ENCODE peak calls at places on chromosomes 11 and 22, in ten cellular contexts. One of them, this sample, is unnamed. For H3K4me1, the result is how much of the 10 kb centered on the place peaks cover.

GRCh38 chr22:33324228-33324627 is 266.0 kb upstream of the SYN3 start:
- DNase-seq in HepG2: no peak
- DNase-seq in sigmoid colon: no peak
- DNase-seq in transverse colon: no peak
- DNase-seq in K562: no peak
- DNase-seq in stomach: no peak
- DNase-seq in upper lobe of left lung: no peak
- DNase-seq in SK-N-SH: no peak
- DNase-seq in suprapubic skin: no peak
- DNase-seq in H1: no peak
- DNase-seq in this sample: no peak

GRCh38 chr11:7974668-7975067 is 9.4 kb upstream of the NLRP10 start:
- DNase-seq in HepG2: no peak
- DNase-seq in sigmoid colon: no peak
- DNase-seq in transverse colon: no peak
- DNase-seq in K562: no peak
- DNase-seq in stomach: no peak
- DNase-seq in upper lobe of left lung: no peak
- DNase-seq in SK-N-SH: no peak
- DNase-seq in suprapubic skin: no peak
- DNase-seq in H1: no peak
- DNase-seq in this sample: no peak

GRCh38 chr22:38900677-38901076 is 28.7 kb upstream of the CBX6 start:
- DNase-seq in HepG2: no peak
- DNase-seq in sigmoid colon: no peak
- DNase-seq in transverse colon: no peak
- DNase-seq in K562: no peak
- DNase-seq in stomach: no peak
- DNase-seq in upper lobe of left lung: no peak
- DNase-seq in SK-N-SH: no peak
- DNase-seq in suprapubic skin: no peak
- DNase-seq in H1: no peak
- DNase-seq in this sample: no peak

GRCh38 chr22:45007946-45008852 is 1.6 kb downstream of the PHF21B start:
- DNase-seq in HepG2: no peak
- DNase-seq in sigmoid colon: no peak
- DNase-seq in transverse colon: no peak
- DNase-seq in K562: peak
- DNase-seq in stomach: no peak
- DNase-seq in upper lobe of left lung: no peak
- DNase-seq in SK-N-SH: peak
- DNase-seq in suprapubic skin: no peak
- DNase-seq in H1: peak
- DNase-seq in this sample: no peak

GRCh38 chr11:115185507-115185906 is 318.7 kb downstream of the CADM1 start:
- DNase-seq in HepG2: no peak
- DNase-seq in sigmoid colon: no peak
- DNase-seq in transverse colon: no peak
- DNase-seq in K562: no peak
- DNase-seq in stomach: no peak
- DNase-seq in upper lobe of left lung: no peak
- DNase-seq in SK-N-SH: no peak
- DNase-seq in suprapubic skin: no peak
- DNase-seq in H1: no peak
- DNase-seq in this sample: no peak

GRCh38 chr11:79427126-79427525 is 13.7 kb downstream of the TENM4 start:
- DNase-seq in HepG2: no peak
- DNase-seq in sigmoid colon: no peak
- DNase-seq in transverse colon: no peak
- DNase-seq in K562: no peak
- DNase-seq in stomach: no peak
- DNase-seq in upper lobe of left lung: no peak
- DNase-seq in SK-N-SH: no peak
- DNase-seq in suprapubic skin: no peak
- DNase-seq in H1: no peak
- DNase-seq in this sample: no peak

GRCh38 chr11:86182976-86183584 is 61.5 kb upstream of the EED start:
- DNase-seq in HepG2: no peak
- DNase-seq in sigmoid colon: no peak
- DNase-seq in transverse colon: peak
- DNase-seq in K562: peak
- DNase-seq in stomach: peak
- DNase-seq in upper lobe of left lung: peak
- DNase-seq in SK-N-SH: no peak
- DNase-seq in suprapubic skin: no peak
- DNase-seq in H1: no peak
- DNase-seq in this sample: no peak

GRCh38 chr22:36929621-36930020 is 16.2 kb downstream of the CSF2RB start:
- DNase-seq in HepG2: no peak
- DNase-seq in sigmoid colon: peak
- DNase-seq in transverse colon: no peak
- DNase-seq in K562: no peak
- DNase-seq in stomach: no peak
- DNase-seq in upper lobe of left lung: no peak
- DNase-seq in SK-N-SH: no peak
- DNase-seq in suprapubic skin: peak
- DNase-seq in H1: no peak
- DNase-seq in this sample: no peak

GRCh38 chr22:23749747-23750373 is 1.1 kb downstream of the ZNF70 start:
- DNase-seq in HepG2: no peak
- DNase-seq in sigmoid colon: no peak
- DNase-seq in transverse colon: no peak
- DNase-seq in K562: no peak
- DNase-seq in stomach: no peak
- DNase-seq in upper lobe of left lung: no peak
- DNase-seq in SK-N-SH: no peak
- DNase-seq in suprapubic skin: no peak
- DNase-seq in H1: no peak
- DNase-seq in this sample: no peak

GRCh38 chr11:125057370-125058060 is 5.6 kb upstream of the SLC37A2 start:
- DNase-seq in HepG2: no peak
- DNase-seq in sigmoid colon: no peak
- DNase-seq in transverse colon: no peak
- DNase-seq in K562: no peak
- DNase-seq in stomach: no peak
- DNase-seq in upper lobe of left lung: no peak
- DNase-seq in SK-N-SH: no peak
- DNase-seq in suprapubic skin: no peak
- DNase-seq in H1: no peak
- DNase-seq in this sample: no peak

DNA sequence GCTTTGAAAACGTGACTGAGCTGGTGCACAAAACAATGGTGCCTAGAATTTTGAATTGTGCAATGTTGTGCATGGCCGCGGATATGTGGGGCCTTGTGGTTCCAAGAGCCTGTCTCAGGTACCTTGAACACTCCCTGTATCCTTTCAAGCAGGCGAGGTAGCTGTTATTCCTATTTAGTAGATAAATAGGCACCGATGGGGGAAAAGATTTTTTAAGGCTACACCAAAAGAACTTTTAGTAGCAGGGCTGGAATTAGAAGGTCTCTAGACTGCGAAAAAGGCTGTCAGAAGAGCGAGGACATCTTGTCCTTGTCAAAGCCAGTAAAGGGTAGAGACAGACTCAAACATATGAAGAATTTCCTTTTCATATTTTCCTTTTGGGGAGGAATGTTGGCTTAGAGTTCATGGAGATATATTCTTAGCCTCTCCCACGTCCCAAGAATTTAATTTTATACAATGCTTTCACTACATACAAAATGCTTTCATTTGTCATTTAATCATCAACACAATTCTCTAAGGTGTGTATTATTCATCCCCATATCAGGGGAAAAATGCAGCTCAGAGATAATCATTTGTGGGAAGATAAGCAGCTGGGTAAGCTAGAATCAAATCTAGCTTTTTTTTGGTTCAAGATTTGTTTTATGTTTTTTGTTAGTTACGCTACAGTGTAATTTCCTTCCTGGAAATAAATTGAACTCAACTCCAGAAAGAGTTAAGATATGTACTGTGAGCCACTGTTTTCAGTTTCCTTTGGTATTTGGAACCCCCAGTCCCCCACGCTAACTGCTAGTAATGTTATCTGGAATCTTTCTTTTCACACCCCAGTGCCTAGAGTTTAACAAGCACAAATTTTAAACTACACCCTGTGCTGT is 1.7 kb upstream of the HSPA8 start:
- DNase-seq in HepG2: peak
- DNase-seq in sigmoid colon: peak
- DNase-seq in transverse colon: peak
- DNase-seq in K562: no peak
- DNase-seq in stomach: peak
- DNase-seq in upper lobe of left lung: peak
- DNase-seq in SK-N-SH: no peak
- DNase-seq in suprapubic skin: peak
- DNase-seq in H1: no peak
- DNase-seq in this sample: peak
- H3K4me1 ChIP-seq in HepG2: under half
- H3K4me1 ChIP-seq in sigmoid colon: half or more
- H3K4me1 ChIP-seq in transverse colon: under half
- H3K4me1 ChIP-seq in K562: under half
- H3K4me1 ChIP-seq in stomach: under half
- H3K4me1 ChIP-seq in upper lobe of left lung: under half
- H3K4me1 ChIP-seq in SK-N-SH: under half
- H3K4me1 ChIP-seq in suprapubic skin: half or more
- H3K4me1 ChIP-seq in H1: under half
- H3K4me1 ChIP-seq in this sample: half or more

GRCh38 chr11:21552910-21553309 is 640.0 kb upstream of the ANO5 start:
- DNase-seq in HepG2: no peak
- DNase-seq in sigmoid colon: no peak
- DNase-seq in transverse colon: no peak
- DNase-seq in K562: no peak
- DNase-seq in stomach: no peak
- DNase-seq in upper lobe of left lung: no peak
- DNase-seq in SK-N-SH: no peak
- DNase-seq in suprapubic skin: no peak
- DNase-seq in H1: no peak
- DNase-seq in this sample: no peak
- TF ChIP-seq EP300 in HepG2: no peak
- TF ChIP-seq EP300 in sigmoid colon: no peak
- TF ChIP-seq EP300 in transverse colon: no peak
- TF ChIP-seq EP300 in K562: no peak
- TF ChIP-seq EP300 in stomach: no peak
- TF ChIP-seq EP300 in upper lobe of left lung: no peak
- TF ChIP-seq EP300 in SK-N-SH: no peak
- TF ChIP-seq EP300 in suprapubic skin: no peak
- TF ChIP-seq EP300 in H1: no peak
- TF ChIP-seq EP300 in this sample: no peak

GRCh38 chr22:21624120-21624879 is 5.5 kb downstream of the YDJC start:
- DNase-seq in HepG2: no peak
- DNase-seq in sigmoid colon: no peak
- DNase-seq in transverse colon: peak
- DNase-seq in K562: peak
- DNase-seq in stomach: no peak
- DNase-seq in upper lobe of left lung: no peak
- DNase-seq in SK-N-SH: peak
- DNase-seq in suprapubic skin: no peak
- DNase-seq in H1: peak
- DNase-seq in this sample: no peak

GRCh38 chr22:21624880-21625791 is 4.7 kb downstream of the YDJC start:
- DNase-seq in HepG2: no peak
- DNase-seq in sigmoid colon: no peak
- DNase-seq in transverse colon: no peak
- DNase-seq in K562: peak
- DNase-seq in stomach: no peak
- DNase-seq in upper lobe of left lung: no peak
- DNase-seq in SK-N-SH: no peak
- DNase-seq in suprapubic skin: no peak
- DNase-seq in H1: no peak
- DNase-seq in this sample: no peak

GRCh38 chr22:21622624-21623401 is 7.0 kb downstream of the YDJC start:
- DNase-seq in HepG2: no peak
- DNase-seq in sigmoid colon: no peak
- DNase-seq in transverse colon: no peak
- DNase-seq in K562: no peak
- DNase-seq in stomach: no peak
- DNase-seq in upper lobe of left lung: no peak
- DNase-seq in SK-N-SH: peak
- DNase-seq in suprapubic skin: no peak
- DNase-seq in H1: no peak
- DNase-seq in this sample: no peak

GRCh38 chr22:21621891-21622623 is 7.8 kb downstream of the YDJC start:
- DNase-seq in HepG2: no peak
- DNase-seq in sigmoid colon: no peak
- DNase-seq in transverse colon: no peak
- DNase-seq in K562: no peak
- DNase-seq in stomach: no peak
- DNase-seq in upper lobe of left lung: peak
- DNase-seq in SK-N-SH: peak
- DNase-seq in suprapubic skin: no peak
- DNase-seq in H1: no peak
- DNase-seq in this sample: no peak

DNA sequence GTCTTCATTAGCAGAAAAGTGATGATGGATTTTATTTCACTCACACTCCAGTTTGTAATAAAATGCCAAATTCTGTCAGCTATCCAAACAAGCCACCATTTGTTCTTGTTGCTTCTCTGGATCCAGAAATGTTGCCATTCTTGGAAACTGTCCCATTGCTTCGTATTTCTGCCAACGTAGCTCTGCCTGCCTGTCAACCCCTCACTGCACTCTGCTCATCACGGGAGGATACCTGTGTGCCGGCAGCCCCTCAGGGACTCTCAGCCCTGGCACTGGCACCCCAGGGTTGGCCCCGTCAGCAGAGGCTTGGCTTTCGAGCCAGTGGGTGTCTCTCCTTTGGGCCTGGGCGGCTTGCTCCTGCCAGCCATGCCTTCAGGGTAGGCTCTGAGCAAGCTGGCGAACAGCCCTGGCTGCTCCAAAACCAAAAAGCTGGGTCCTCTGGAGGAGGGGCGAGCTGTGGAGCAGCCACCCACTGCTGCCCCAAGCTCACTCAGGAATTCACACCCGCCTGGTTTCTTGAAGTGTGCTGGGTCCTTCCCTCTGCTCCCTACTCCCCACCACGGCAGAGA is 6.3 kb downstream of the YDJC start:
- DNase-seq in HepG2: no peak
- DNase-seq in sigmoid colon: no peak
- DNase-seq in transverse colon: no peak
- DNase-seq in K562: no peak
- DNase-seq in stomach: no peak
- DNase-seq in upper lobe of left lung: no peak
- DNase-seq in SK-N-SH: no peak
- DNase-seq in suprapubic skin: no peak
- DNase-seq in H1: no peak
- DNase-seq in this sample: no peak
- TF ChIP-seq POLR2AphosphoS5 in HepG2: no peak
- TF ChIP-seq POLR2AphosphoS5 in sigmoid colon: no peak
- TF ChIP-seq POLR2AphosphoS5 in transverse colon: no peak
- TF ChIP-seq POLR2AphosphoS5 in K562: no peak
- TF ChIP-seq POLR2AphosphoS5 in stomach: no peak
- TF ChIP-seq POLR2AphosphoS5 in upper lobe of left lung: no peak
- TF ChIP-seq POLR2AphosphoS5 in SK-N-SH: no peak
- TF ChIP-seq POLR2AphosphoS5 in suprapubic skin: no peak
- TF ChIP-seq POLR2AphosphoS5 in H1: no peak
- TF ChIP-seq POLR2AphosphoS5 in this sample: no peak

DNA sequence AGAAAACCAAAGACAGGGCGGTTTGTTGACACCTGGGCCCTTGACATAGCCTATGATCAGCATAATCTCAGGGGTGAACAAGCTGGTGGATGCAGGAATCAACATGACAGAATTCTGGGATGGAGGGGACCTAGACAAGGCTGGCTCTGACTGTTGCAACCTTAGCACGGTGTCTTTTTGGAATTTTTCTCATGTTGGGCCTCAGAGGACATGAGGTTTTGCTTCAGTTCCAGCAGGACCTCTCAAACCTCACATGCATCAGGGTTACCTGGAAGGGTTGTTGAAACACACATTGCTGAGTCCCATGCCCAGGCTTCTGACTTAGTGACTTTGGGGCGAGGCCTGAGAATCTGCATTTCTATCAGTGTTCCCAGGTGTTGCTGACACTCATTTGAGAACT is 345.6 kb upstream of the B3GAT1 start:
- DNase-seq in HepG2: no peak
- DNase-seq in sigmoid colon: no peak
- DNase-seq in transverse colon: no peak
- DNase-seq in K562: no peak
- DNase-seq in stomach: no peak
- DNase-seq in upper lobe of left lung: no peak
- DNase-seq in SK-N-SH: no peak
- DNase-seq in suprapubic skin: no peak
- DNase-seq in H1: no peak
- DNase-seq in this sample: peak
- H3K4me1 ChIP-seq in HepG2: under half
- H3K4me1 ChIP-seq in sigmoid colon: under half
- H3K4me1 ChIP-seq in transverse colon: under half
- H3K4me1 ChIP-seq in K562: under half
- H3K4me1 ChIP-seq in stomach: under half
- H3K4me1 ChIP-seq in upper lobe of left lung: under half
- H3K4me1 ChIP-seq in SK-N-SH: under half
- H3K4me1 ChIP-seq in suprapubic skin: under half
- H3K4me1 ChIP-seq in H1: under half
- H3K4me1 ChIP-seq in this sample: under half

This sample was measured in esophagus muscularis mucosa.